ENCODE peak calls at places on chromosome 11, in seven cellular contexts. G is dorsolateral prefrontal cortex, Z is heart right ventricle, L is pancreas, F is sigmoid colon, N is AG04450, J is endothelial cell. X is an unnamed sample.

GRCh38 chr11:9607511-9607899 is 34.0 kb downstream of the WEE1 start:
- DNase-seq in G (no peak), Z (no peak), L (no peak), F (no peak), N (no peak), J (no peak), X (no peak)

GRCh38 chr11:2380807-2381350 is 3.8 kb downstream of the CD81 start:
- DNase-seq in G (no peak), Z (peak), L (no peak), F (peak), N (no peak), J (no peak), X (no peak)

GRCh38 chr11:112310414-112310813 is 49.8 kb upstream of the PLET1 start:
- DNase-seq in G (no peak), Z (no peak), L (no peak), F (no peak), N (no peak), J (no peak), X (no peak)

GRCh38 chr11:46112961-46113617 is 8.2 kb downstream of the PHF21A start:
- DNase-seq in G (no peak), Z (peak), L (peak), F (no peak), N (no peak), J (no peak), X (peak)

GRCh38 chr11:108647701-108648527 is 17.0 kb upstream of the DDX10 start:
- DNase-seq in G (no peak), Z (peak), L (peak), F (no peak), N (peak), J (peak), X (peak)

GRCh38 chr11:130510407-130511006 is 62.1 kb downstream of the ADAMTS15 start:
- DNase-seq in G (no peak), Z (no peak), L (peak), F (no peak), N (no peak), J (no peak), X (no peak)

GRCh38 chr11:119484741-119485605 is 62.0 kb upstream of the THY1 start:
- DNase-seq in G (no peak), Z (no peak), L (no peak), F (peak), N (no peak), J (peak), X (no peak)

GRCh38 chr11:12224537-12224893 is 114.1 kb downstream of the MICAL2 start:
- DNase-seq in G (peak), Z (peak), L (no peak), F (peak), N (peak), J (no peak), X (no peak)

GRCh38 chr11:75555079-75555811 is 6.8 kb upstream of the SERPINH1 start:
- DNase-seq in G (no peak), Z (no peak), L (no peak), F (peak), N (no peak), J (no peak), X (no peak)

GRCh38 chr11:66970808-66971442 is 4.2 kb upstream of the C11orf86 start:
- DNase-seq in G (no peak), Z (no peak), L (no peak), F (peak), N (peak), J (no peak), X (peak)

GRCh38 chr11:33454264-33454663 is 197.1 kb downstream of the HIPK3 start:
- DNase-seq in G (no peak), Z (no peak), L (no peak), F (no peak), N (no peak), J (no peak), X (no peak)

GRCh38 chr11:29321293-29322132 is 695.3 kb downstream of the KCNA4 start:
- DNase-seq in G (no peak), Z (no peak), L (no peak), F (no peak), N (peak), J (no peak), X (peak)

GRCh38 chr11:132007184-132007583 is 636.8 kb downstream of the NTM start:
- DNase-seq in G (no peak), Z (no peak), L (no peak), F (no peak), N (no peak), J (no peak), X (no peak)

GRCh38 chr11:35541621-35542375 is 16.4 kb upstream of the PAMR1 start:
- DNase-seq in G (no peak), Z (peak), L (no peak), F (peak), N (no peak), J (no peak), X (no peak)

GRCh38 chr11:27571151-27571840 is 64.7 kb upstream of the LIN7C start:
- DNase-seq in G (no peak), Z (no peak), L (no peak), F (no peak), N (peak), J (no peak), X (no peak)

GRCh38 chr11:124623861-124624525 is 1.3 kb downstream of the TBRG1 start:
- DNase-seq in G (no peak), Z (no peak), L (no peak), F (no peak), N (no peak), J (no peak), X (no peak)

GRCh38 chr11:115965754-115966504 is 461.7 kb upstream of the CADM1 start:
- DNase-seq in G (no peak), Z (no peak), L (peak), F (no peak), N (no peak), J (no peak), X (no peak)

GRCh38 chr11:6438979-6439571 is 1.7 kb downstream of the HPX start:
- DNase-seq in G (no peak), Z (peak), L (peak), F (no peak), N (no peak), J (peak), X (peak)

GRCh38 chr11:114482114-114482513 is 42.8 kb downstream of the REXO2 start:
- DNase-seq in G (no peak), Z (no peak), L (no peak), F (no peak), N (no peak), J (no peak), X (no peak)

GRCh38 chr11:14306481-14306880 is 52.5 kb downstream of the RRAS2 start:
- DNase-seq in G (no peak), Z (no peak), L (no peak), F (no peak), N (no peak), J (no peak), X (no peak)

GRCh38 chr11:12361650-12362049 is 15.7 kb upstream of the PARVA start:
- DNase-seq in G (no peak), Z (no peak), L (no peak), F (no peak), N (no peak), J (no peak), X (peak)

GRCh38 chr11:113542420-113542819 is 67.2 kb upstream of the DRD2 start:
- DNase-seq in G (no peak), Z (no peak), L (no peak), F (no peak), N (no peak), J (no peak), X (no peak)

GRCh38 chr11:897226-898159 is 13.1 kb downstream of the CHID1 start:
- DNase-seq in G (no peak), Z (no peak), L (no peak), F (no peak), N (no peak), J (no peak), X (no peak)

DNA sequence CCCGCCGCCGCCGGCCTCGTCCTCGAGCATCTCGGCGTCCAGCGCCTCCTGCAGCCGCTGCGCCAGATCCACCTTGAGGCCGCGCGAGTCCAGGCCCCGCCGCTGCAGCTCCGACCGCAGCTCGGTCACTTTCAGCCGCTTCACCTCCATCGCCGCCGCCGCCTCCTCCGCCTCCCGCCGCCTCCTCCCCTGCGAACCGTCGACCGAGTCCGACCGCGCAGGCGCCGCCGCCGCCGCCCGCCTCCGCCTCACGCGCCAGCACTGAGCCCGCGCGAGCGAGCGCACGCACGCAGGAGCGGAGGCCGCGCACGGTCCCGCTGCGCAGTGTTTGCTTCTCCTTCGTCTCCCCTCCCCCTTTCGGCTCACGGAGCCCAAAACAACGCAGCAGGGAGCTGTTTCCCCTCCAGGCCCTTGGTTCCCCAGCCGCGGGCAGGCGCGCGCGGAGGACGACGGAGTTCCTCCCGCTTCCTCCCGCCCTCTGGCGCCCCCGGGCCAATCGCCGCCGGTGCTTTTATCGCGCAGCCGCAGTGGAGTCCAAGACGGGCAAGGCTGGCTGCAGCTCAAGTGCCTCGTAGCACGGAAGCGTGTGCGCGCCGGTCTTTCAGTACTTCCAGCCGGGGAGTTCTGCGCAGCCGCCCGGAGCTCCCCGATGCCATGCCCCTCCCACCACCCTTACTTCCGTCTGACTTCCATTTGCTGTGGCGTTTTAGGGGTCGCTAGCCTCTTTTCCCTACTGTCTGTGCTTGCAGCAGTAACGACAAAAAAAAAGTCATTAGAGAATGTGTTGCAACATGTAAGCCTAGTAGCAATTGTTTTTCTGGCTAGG is at the start of gene HNRNPUL2:
- DNase-seq in G (peak), Z (peak), L (peak), F (peak), N (peak), J (peak), X (peak)
- TF ChIP-seq CTCF in G (peak), Z (peak), L (no peak), F (no peak), N (peak), J (no peak), X (no peak)

GRCh38 chr11:59607703-59608454 is 7.7 kb downstream of the OSBP start:
- DNase-seq in G (no peak), Z (no peak), L (no peak), F (no peak), N (no peak), J (no peak), X (no peak)
- TF ChIP-seq CTCF in G (no peak), Z (no peak), L (no peak), F (no peak), N (no peak), J (no peak), X (no peak)

DNA sequence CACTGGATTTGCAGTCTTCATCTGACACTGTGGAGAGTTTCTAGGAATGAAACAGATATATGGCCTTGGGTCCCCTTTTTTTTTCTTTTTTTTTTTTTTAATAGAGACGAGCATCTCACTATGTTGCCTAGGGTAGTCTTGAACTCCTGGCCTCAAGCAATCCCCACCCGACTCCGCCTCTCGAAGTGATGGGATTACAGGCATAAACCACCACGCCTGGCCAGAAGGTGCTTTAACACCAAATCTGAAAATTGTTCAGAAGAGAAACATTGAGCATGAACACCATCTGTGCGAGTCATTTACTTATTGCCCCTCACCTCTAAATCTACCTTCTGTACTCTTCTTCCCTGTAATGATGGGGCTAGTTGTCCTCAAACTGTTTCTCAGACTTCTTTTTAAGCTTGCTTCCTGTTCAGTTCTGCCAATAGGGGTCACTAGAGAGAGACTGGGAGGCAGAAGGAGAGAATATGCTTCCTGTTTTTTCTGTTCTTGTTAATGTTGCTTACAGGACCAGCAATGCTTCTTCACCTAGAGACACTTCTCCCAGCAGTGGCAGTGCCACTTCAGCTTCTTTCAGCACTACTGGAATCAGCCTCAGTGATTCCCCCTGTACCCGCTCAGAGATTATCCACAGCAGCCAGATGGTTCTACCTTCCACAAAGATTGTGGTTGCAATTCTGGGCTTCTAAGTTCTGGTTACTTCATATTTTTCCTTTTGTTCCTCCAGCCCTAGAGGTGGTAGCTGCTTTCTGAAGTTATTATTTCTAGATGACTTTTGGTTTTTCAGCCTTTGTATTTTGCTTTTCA is 20.8 kb upstream of the ZBED5 start:
- DNase-seq in G (no peak), Z (peak), L (no peak), F (no peak), N (peak), J (no peak), X (peak)
- TF ChIP-seq CTCF in G (peak), Z (peak), L (peak), F (peak), N (peak), J (peak), X (peak)

GRCh38 chr11:64269380-64270234 is 14.9 kb downstream of the BAD start:
- DNase-seq in G (peak), Z (peak), L (peak), F (peak), N (peak), J (peak), X (peak)
- TF ChIP-seq CTCF in G (peak), Z (peak), L (no peak), F (no peak), N (no peak), J (no peak), X (no peak)

GRCh38 chr11:117618273-117618672 is 178.7 kb downstream of the DSCAML1 start:
- DNase-seq in G (no peak), Z (no peak), L (no peak), F (peak), N (no peak), J (no peak), X (no peak)

GRCh38 chr11:117616979-117617378 is 180.0 kb downstream of the DSCAML1 start:
- DNase-seq in G (no peak), Z (no peak), L (no peak), F (peak), N (no peak), J (no peak), X (no peak)

GRCh38 chr11:117620659-117621058 is 176.4 kb downstream of the DSCAML1 start:
- DNase-seq in G (no peak), Z (no peak), L (no peak), F (no peak), N (no peak), J (no peak), X (no peak)

GRCh38 chr11:117620131-117620530 is 176.9 kb downstream of the DSCAML1 start:
- DNase-seq in G (no peak), Z (peak), L (no peak), F (peak), N (no peak), J (no peak), X (no peak)

GRCh38 chr11:117618956-117619355 is 178.1 kb downstream of the DSCAML1 start:
- DNase-seq in G (no peak), Z (no peak), L (no peak), F (peak), N (no peak), J (peak), X (no peak)
- TF ChIP-seq CTCF in G (peak), Z (no peak), L (no peak), F (no peak), N (no peak), J (peak), X (no peak)

DNA sequence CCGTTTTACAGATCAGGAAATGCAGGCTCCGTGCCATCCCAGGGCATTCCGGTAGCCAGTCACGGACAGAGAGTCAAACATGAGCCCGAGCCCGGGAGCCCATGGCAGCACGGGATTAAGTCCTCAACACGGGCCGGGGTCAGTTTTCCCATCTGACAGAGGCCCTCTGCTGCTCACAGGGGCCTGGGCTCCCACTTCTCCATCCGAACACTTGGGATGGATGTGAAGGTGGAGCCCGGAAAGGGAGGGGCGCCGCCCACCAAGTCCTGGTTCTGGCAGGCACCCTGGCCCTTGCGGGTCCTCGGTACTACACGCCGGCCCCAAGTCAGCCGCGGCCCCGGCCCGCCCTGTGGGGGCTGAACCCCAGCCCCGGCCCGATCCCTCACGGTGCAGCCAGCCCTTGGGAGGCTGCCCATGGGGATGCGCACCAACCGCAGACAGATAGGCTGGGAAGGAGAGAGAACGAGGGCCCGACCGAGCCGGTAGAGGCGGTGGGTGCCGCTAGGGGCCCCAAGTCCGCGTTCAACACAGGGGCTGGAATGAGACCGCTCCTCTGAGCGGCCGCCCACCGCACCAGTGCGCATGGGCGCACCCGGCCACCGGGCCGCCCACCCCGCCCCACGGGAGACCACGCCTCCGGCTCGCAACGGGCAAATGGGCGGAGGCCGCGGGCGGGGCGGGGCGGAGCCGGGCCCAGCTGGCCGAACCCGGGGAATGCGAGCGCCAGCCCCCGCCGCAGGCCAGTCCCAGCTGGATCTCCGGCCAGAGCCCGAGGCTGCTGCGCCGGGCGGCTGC is at the start of gene CAPN5:
- DNase-seq in G (peak), Z (peak), L (peak), F (peak), N (peak), J (peak), X (peak)
- TF ChIP-seq CTCF in G (peak), Z (peak), L (no peak), F (peak), N (peak), J (peak), X (no peak)

GRCh38 chr11:74487875-74488274 is 5.6 kb downstream of the LIPT2 start:
- DNase-seq in G (no peak), Z (no peak), L (no peak), F (no peak), N (no peak), J (no peak), X (peak)
- TF ChIP-seq CTCF in G (no peak), Z (no peak), L (no peak), F (no peak), N (peak), J (no peak), X (peak)

GRCh38 chr11:65651339-65651588 is 11.5 kb downstream of the RELA start:
- DNase-seq in G (no peak), Z (no peak), L (no peak), F (no peak), N (no peak), J (no peak), X (no peak)
- TF ChIP-seq CTCF in G (no peak), Z (no peak), L (no peak), F (no peak), N (no peak), J (no peak), X (no peak)

GRCh38 chr11:21321530-21321929 is 652.1 kb downstream of the NELL1 start:
- DNase-seq in G (no peak), Z (no peak), L (no peak), F (no peak), N (no peak), J (no peak), X (no peak)

GRCh38 chr11:21323617-21324016 is 654.2 kb downstream of the NELL1 start:
- DNase-seq in G (no peak), Z (no peak), L (no peak), F (no peak), N (no peak), J (no peak), X (no peak)
- TF ChIP-seq CTCF in G (no peak), Z (no peak), L (no peak), F (no peak), N (no peak), J (no peak), X (no peak)

X was measured in Calu3.